ENCODE peak calls at places on chromosomes 1 and 21, in four cellular contexts. Q is ascending aorta, K is fibroblast of lung, M is left lung. R is an unnamed sample.
A peak's percentile ranks its signal among the peaks of the same experiment; 100 is the strongest.

GRCh38 chr1:209057083-209057482 is 526.4 kb upstream of the CAMK1G start:
- DNase-seq in Q (no peak), K (no peak), M (no peak), R (no peak)

GRCh38 chr1:43799656-43800629 is 92.6 kb downstream of the ST3GAL3 start:
- DNase-seq in Q (no peak), K (peak; percentile 98), M (no peak), R (peak; percentile 21)

GRCh38 chr21:45739218-45740087 is 95.9 kb downstream of the PCBP3 start:
- DNase-seq in Q (no peak), K (no peak), M (no peak), R (no peak)

GRCh38 chr1:118077331-118078055 is 107.5 kb downstream of the SPAG17 start:
- DNase-seq in Q (no peak), K (peak; percentile 22), M (no peak), R (peak; percentile 29)

GRCh38 chr21:43374228-43374885 is 52.6 kb downstream of the SIK1 start:
- DNase-seq in Q (no peak), K (no peak), M (peak; percentile 39), R (no peak)

GRCh38 chr1:183218981-183219621 is 33.0 kb downstream of the LAMC2 start:
- DNase-seq in Q (no peak), K (no peak), M (no peak), R (no peak)

GRCh38 chr1:41200728-41201127 is 41.4 kb downstream of the SCMH1 start:
- DNase-seq in Q (no peak), K (no peak), M (no peak), R (no peak)

GRCh38 chr1:38138498-38139233 is 92.1 kb upstream of the POU3F1 start:
- DNase-seq in Q (peak; percentile 48), K (peak; percentile 98), M (no peak), R (peak; percentile 88)

GRCh38 chr1:14100444-14100843 is 400.5 kb downstream of the PRDM2 start:
- DNase-seq in Q (no peak), K (no peak), M (no peak), R (no peak)

GRCh38 chr1:59141267-59141863 is 155.5 kb upstream of the FGGY start:
- DNase-seq in Q (no peak), K (no peak), M (no peak), R (no peak)

GRCh38 chr1:18139198-18139981 is 31.8 kb downstream of the IGSF21 start:
- DNase-seq in Q (no peak), K (no peak), M (no peak), R (no peak)

GRCh38 chr21:45972353-45972715 is 9.2 kb upstream of the COL6A1 start:
- DNase-seq in Q (no peak), K (no peak), M (peak; percentile 74), R (no peak)

GRCh38 chr1:180167021-180167701 is 12.5 kb downstream of the QSOX1 start:
- DNase-seq in Q (no peak), K (no peak), M (no peak), R (no peak)

GRCh38 chr1:101148987-101149386 is 87.8 kb upstream of the S1PR1 start:
- DNase-seq in Q (no peak), K (peak; percentile 17), M (no peak), R (no peak)

GRCh38 chr1:1179983-1180861 is 6.5 kb downstream of the TTLL10 start:
- DNase-seq in Q (no peak), K (no peak), M (peak; percentile 77), R (no peak)

GRCh38 chr1:51990478-51990965 is at the start of gene RAB3B:
- DNase-seq in Q (no peak), K (peak; percentile 56), M (peak; percentile 91), R (peak; percentile 62)

GRCh38 chr1:168100315-168101002 is 36.3 kb downstream of the GPR161 start:
- DNase-seq in Q (no peak), K (peak; percentile 80), M (no peak), R (no peak)

GRCh38 chr1:159964144-159964543 is 10.1 kb upstream of the SLAMF9 start:
- DNase-seq in Q (no peak), K (no peak), M (no peak), R (no peak)

GRCh38 chr1:98651116-98651625 is 10.3 kb upstream of the SNX7 start:
- DNase-seq in Q (no peak), K (no peak), M (peak; percentile 55), R (no peak)

GRCh38 chr1:223810586-223810985 is 35.2 kb downstream of the TP53BP2 start:
- DNase-seq in Q (no peak), K (peak; percentile 45), M (no peak), R (no peak)
- H3K27ac ChIP-seq in Q (no peak overlapping the region), K (no peak overlapping the region), M (no peak overlapping the region), R (no peak overlapping the region)

DNA sequence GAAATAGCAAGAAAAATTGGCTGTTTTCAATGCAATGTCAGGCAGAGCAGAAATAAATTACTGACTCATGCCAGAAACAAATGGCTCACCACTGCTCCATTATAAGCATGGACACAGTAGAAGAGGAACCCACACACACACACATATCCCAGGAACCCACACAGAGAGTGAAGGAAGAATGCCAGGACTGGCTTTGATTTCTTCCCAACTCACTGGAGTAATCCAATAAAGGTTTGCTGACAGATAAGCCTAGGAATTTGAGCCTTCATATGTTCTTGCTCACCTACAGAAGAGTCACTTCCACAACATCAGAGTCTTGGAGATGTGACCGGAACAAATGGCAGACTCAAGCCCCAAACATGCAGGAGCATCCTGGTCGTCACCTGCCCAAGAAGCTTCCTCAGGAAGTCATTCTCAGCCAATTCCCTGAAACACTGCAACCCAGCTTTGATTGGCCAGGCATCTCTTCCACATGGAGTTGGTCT is 2.2 kb downstream of the SH3BP5L start:
- DNase-seq in Q (no peak), K (peak; percentile 96), M (no peak), R (no peak)
- H3K27ac ChIP-seq in Q (no peak overlapping the region), K (peak overlapping the region; percentile 98), M (peak overlapping the region; percentile 70), R (no peak overlapping the region)

GRCh38 chr1:27391511-27392095 is 819 bp upstream of the GPR3 start:
- DNase-seq in Q (peak; percentile 30), K (peak; percentile 66), M (no peak), R (no peak)

GRCh38 chr1:27392778-27393635 is 585 bp downstream of the GPR3 start:
- DNase-seq in Q (no peak), K (no peak), M (no peak), R (no peak)

GRCh38 chr1:27393641-27394281 is 1.3 kb downstream of the GPR3 start:
- DNase-seq in Q (no peak), K (no peak), M (no peak), R (no peak)

GRCh38 chr1:27394282-27394658 is 1.8 kb downstream of the GPR3 start:
- DNase-seq in Q (no peak), K (no peak), M (no peak), R (no peak)

DNA sequence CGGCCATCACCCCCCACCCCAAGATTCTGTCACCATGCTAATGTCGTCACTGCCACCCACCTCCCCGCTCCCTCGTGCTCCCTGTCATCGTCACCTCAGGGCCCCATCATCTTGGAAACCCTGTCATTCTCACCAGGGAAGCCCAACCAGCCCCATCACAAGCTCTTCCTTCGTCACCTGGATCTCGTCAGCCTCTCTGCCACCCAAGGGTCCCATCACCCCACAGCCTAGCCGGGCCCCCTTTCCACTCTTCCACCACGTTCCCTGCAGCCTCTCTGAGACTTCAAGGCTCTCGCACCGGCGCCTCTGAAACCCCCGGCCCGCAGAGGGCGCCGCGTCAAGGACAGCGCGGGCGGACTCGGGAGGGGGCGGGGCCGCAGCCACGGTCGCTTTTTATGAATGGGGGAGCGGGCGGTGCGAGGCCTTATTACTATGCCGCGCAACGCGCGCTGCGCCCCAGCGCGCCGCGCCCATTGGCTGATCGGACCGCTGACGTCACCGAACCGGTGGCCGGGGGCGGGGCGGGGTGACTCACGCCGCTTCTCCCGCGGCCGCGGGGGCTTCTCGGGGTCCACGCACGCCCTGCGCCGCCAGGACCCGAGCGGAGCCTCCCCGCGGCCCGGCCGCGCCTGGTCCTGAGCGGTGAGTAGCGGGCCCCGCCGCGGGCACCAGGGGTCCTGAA is at the start of gene GPR3:
- DNase-seq in Q (peak; percentile 71), K (peak; percentile 87), M (peak; percentile 94), R (peak; percentile 88)
- H3K27ac ChIP-seq in Q (peak within 1 kb of the TSS; percentile 36), K (peak within 1 kb of the TSS; percentile 91), M (peak within 1 kb of the TSS; percentile 41), R (peak within 1 kb of the TSS; percentile 40)

DNA sequence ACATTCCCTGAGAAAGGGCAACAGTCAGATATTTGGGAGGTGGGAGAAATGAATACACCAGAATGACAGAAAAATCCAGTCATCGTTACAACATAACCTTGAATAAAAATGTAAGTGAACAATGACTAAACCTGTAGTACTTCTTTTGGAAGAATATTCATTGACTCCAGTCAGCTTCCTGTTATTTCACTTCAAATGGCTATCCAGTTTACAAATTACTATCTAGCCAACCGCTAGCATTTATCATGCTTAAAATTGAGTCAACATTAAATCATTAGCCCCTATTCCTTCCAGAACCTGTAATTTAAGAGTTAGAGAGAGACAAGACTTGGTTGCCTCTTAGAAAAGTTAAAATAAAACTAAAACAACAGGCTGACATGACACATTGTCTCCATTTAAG is 33.6 kb downstream of the WLS start:
- DNase-seq in Q (no peak), K (peak; percentile 85), M (no peak), R (no peak)
- H3K27ac ChIP-seq in Q (no peak overlapping the region), K (no peak overlapping the region), M (no peak overlapping the region), R (peak overlapping the region; percentile 50)

DNA sequence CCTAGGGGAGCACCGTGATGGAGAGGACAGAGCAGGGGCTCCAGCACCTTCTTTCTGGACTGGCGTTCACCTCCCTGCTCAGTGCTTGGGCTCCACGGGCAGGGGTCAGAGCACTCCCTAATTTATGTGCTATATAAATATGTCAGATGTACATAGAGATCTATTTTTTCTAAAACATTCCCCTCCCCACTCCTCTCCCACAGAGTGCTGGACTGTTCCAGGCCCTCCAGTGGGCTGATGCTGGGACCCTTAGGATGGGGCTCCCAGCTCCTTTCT is 5.2 kb downstream of the ELF3 start:
- DNase-seq in Q (no peak), K (no peak), M (no peak), R (no peak)
- H3K27ac ChIP-seq in Q (no peak overlapping the region), K (no peak overlapping the region), M (no peak overlapping the region), R (no peak overlapping the region)

GRCh38 chr1:32989160-32989894 is 24.7 kb upstream of the RNF19B start:
- DNase-seq in Q (peak; percentile 71), K (peak; percentile 99), M (peak; percentile 81), R (peak; percentile 98)

GRCh38 chr1:32991386-32991785 is 26.8 kb upstream of the RNF19B start:
- DNase-seq in Q (no peak), K (no peak), M (no peak), R (no peak)

GRCh38 chr1:32990887-32991286 is 26.3 kb upstream of the RNF19B start:
- DNase-seq in Q (no peak), K (no peak), M (no peak), R (no peak)

GRCh38 chr1:32991819-32992488 is 27.3 kb upstream of the RNF19B start:
- DNase-seq in Q (no peak), K (no peak), M (peak; percentile 73), R (no peak)

DNA sequence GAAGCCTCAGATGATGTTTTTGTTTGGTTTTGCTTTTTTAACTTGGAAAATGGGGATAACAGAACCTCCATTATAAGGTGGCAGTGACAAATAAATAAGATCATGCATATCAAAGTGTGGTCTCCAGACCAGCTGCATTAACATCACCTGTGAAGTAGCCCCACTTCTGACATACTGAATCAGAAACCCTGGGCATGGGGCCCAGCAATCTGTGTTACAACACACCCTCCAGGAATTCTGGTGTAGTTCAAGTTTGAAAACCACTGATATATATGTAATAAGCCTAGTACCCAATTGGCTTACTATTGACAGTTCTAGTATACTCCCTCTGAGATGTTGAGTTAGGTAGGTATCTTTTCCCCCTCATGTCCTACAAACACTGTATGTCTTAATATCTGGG is 24.1 kb upstream of the RNF19B start:
- DNase-seq in Q (no peak), K (peak; percentile 96), M (no peak), R (peak; percentile 84)
- H3K27ac ChIP-seq in Q (peak overlapping the region; percentile 75), K (peak overlapping the region; percentile 97), M (peak overlapping the region; percentile 96), R (peak overlapping the region; percentile 99)